ENCODE peak calls at places on chromosome 2, in seven cellular contexts. One of them, this sample, is unnamed.
A peak's percentile ranks its signal among the peaks of the same experiment; 100 is the strongest.

GRCh38 chr2:8514748-8515389 is 167.0 kb upstream of the ID2 start:
- DNase-seq in pons: no peak
- DNase-seq in stimulated activated CD4-positive, alpha-beta T cell treated with anti-CD3 and anti-CD28 coated beads, Interleukin-2, amount 100 ng/mL, for 48 hours: peak; percentile 35
- DNase-seq in Caki2: no peak
- DNase-seq in KBM-7: no peak
- DNase-seq in RWPE1: no peak
- DNase-seq in stimulated activated CD8-positive, alpha-beta memory T cell treated with anti-CD3 and anti-CD28 coated beads, Interleukin-15, amount 100 ng/mL, for 1 hour: no peak
- DNase-seq in this sample: no peak

GRCh38 chr2:134675294-134675693 is 43.5 kb downstream of the TMEM163 start:
- DNase-seq in Caki2: no peak
- DNase-seq in KBM-7: no peak
- DNase-seq in pons: no peak
- DNase-seq in RWPE1: no peak
- DNase-seq in stimulated activated CD8-positive, alpha-beta memory T cell treated with anti-CD3 and anti-CD28 coated beads, Interleukin-15, amount 100 ng/mL, for 1 hour: no peak
- DNase-seq in stimulated activated CD4-positive, alpha-beta T cell treated with anti-CD3 and anti-CD28 coated beads, Interleukin-2, amount 100 ng/mL, for 48 hours: no peak
- DNase-seq in this sample: no peak

GRCh38 chr2:182302174-182302573 is 124.7 kb downstream of the PDE1A start:
- DNase-seq in RWPE1: no peak
- DNase-seq in KBM-7: no peak
- DNase-seq in pons: no peak
- DNase-seq in stimulated activated CD4-positive, alpha-beta T cell treated with anti-CD3 and anti-CD28 coated beads, Interleukin-2, amount 100 ng/mL, for 48 hours: no peak
- DNase-seq in Caki2: no peak
- DNase-seq in stimulated activated CD8-positive, alpha-beta memory T cell treated with anti-CD3 and anti-CD28 coated beads, Interleukin-15, amount 100 ng/mL, for 1 hour: no peak
- DNase-seq in this sample: no peak

GRCh38 chr2:130882991-130883390 is 46.3 kb downstream of the ARHGEF4 start:
- DNase-seq in pons: no peak
- DNase-seq in RWPE1: no peak
- DNase-seq in stimulated activated CD8-positive, alpha-beta memory T cell treated with anti-CD3 and anti-CD28 coated beads, Interleukin-15, amount 100 ng/mL, for 1 hour: no peak
- DNase-seq in stimulated activated CD4-positive, alpha-beta T cell treated with anti-CD3 and anti-CD28 coated beads, Interleukin-2, amount 100 ng/mL, for 48 hours: no peak
- DNase-seq in KBM-7: no peak
- DNase-seq in Caki2: no peak
- DNase-seq in this sample: no peak

GRCh38 chr2:74894261-74895030 is 60.5 kb downstream of the HK2 start:
- DNase-seq in stimulated activated CD4-positive, alpha-beta T cell treated with anti-CD3 and anti-CD28 coated beads, Interleukin-2, amount 100 ng/mL, for 48 hours: no peak
- DNase-seq in stimulated activated CD8-positive, alpha-beta memory T cell treated with anti-CD3 and anti-CD28 coated beads, Interleukin-15, amount 100 ng/mL, for 1 hour: no peak
- DNase-seq in pons: no peak
- DNase-seq in Caki2: no peak
- DNase-seq in KBM-7: no peak
- DNase-seq in RWPE1: no peak
- DNase-seq in this sample: no peak

GRCh38 chr2:11203480-11203879 is 48.2 kb downstream of the SLC66A3 start:
- DNase-seq in stimulated activated CD4-positive, alpha-beta T cell treated with anti-CD3 and anti-CD28 coated beads, Interleukin-2, amount 100 ng/mL, for 48 hours: no peak
- DNase-seq in KBM-7: peak; percentile 36
- DNase-seq in pons: no peak
- DNase-seq in Caki2: peak; percentile 12
- DNase-seq in RWPE1: peak; percentile 14
- DNase-seq in stimulated activated CD8-positive, alpha-beta memory T cell treated with anti-CD3 and anti-CD28 coated beads, Interleukin-15, amount 100 ng/mL, for 1 hour: no peak
- DNase-seq in this sample: no peak

GRCh38 chr2:56582570-56582969 is 398.8 kb downstream of the CCDC85A start:
- DNase-seq in KBM-7: no peak
- DNase-seq in Caki2: no peak
- DNase-seq in stimulated activated CD4-positive, alpha-beta T cell treated with anti-CD3 and anti-CD28 coated beads, Interleukin-2, amount 100 ng/mL, for 48 hours: no peak
- DNase-seq in stimulated activated CD8-positive, alpha-beta memory T cell treated with anti-CD3 and anti-CD28 coated beads, Interleukin-15, amount 100 ng/mL, for 1 hour: no peak
- DNase-seq in RWPE1: no peak
- DNase-seq in pons: no peak
- DNase-seq in this sample: no peak

GRCh38 chr2:172507199-172507598 is 48.7 kb upstream of the PDK1 start:
- DNase-seq in pons: no peak
- DNase-seq in RWPE1: no peak
- DNase-seq in Caki2: no peak
- DNase-seq in stimulated activated CD8-positive, alpha-beta memory T cell treated with anti-CD3 and anti-CD28 coated beads, Interleukin-15, amount 100 ng/mL, for 1 hour: no peak
- DNase-seq in KBM-7: no peak
- DNase-seq in stimulated activated CD4-positive, alpha-beta T cell treated with anti-CD3 and anti-CD28 coated beads, Interleukin-2, amount 100 ng/mL, for 48 hours: no peak
- DNase-seq in this sample: no peak

GRCh38 chr2:167792126-167792525 is 455.3 kb downstream of the STK39 start:
- DNase-seq in stimulated activated CD4-positive, alpha-beta T cell treated with anti-CD3 and anti-CD28 coated beads, Interleukin-2, amount 100 ng/mL, for 48 hours: no peak
- DNase-seq in KBM-7: no peak
- DNase-seq in RWPE1: no peak
- DNase-seq in Caki2: no peak
- DNase-seq in pons: no peak
- DNase-seq in stimulated activated CD8-positive, alpha-beta memory T cell treated with anti-CD3 and anti-CD28 coated beads, Interleukin-15, amount 100 ng/mL, for 1 hour: no peak
- DNase-seq in this sample: no peak

GRCh38 chr2:154484338-154485099 is 214.0 kb upstream of the KCNJ3 start:
- DNase-seq in Caki2: peak; percentile 7
- DNase-seq in stimulated activated CD8-positive, alpha-beta memory T cell treated with anti-CD3 and anti-CD28 coated beads, Interleukin-15, amount 100 ng/mL, for 1 hour: no peak
- DNase-seq in KBM-7: no peak
- DNase-seq in RWPE1: no peak
- DNase-seq in stimulated activated CD4-positive, alpha-beta T cell treated with anti-CD3 and anti-CD28 coated beads, Interleukin-2, amount 100 ng/mL, for 48 hours: no peak
- DNase-seq in pons: no peak
- DNase-seq in this sample: no peak

GRCh38 chr2:219559156-219559915 is 12.0 kb downstream of the OBSL1 start:
- DNase-seq in Caki2: no peak
- DNase-seq in RWPE1: no peak
- DNase-seq in KBM-7: no peak
- DNase-seq in pons: no peak
- DNase-seq in stimulated activated CD8-positive, alpha-beta memory T cell treated with anti-CD3 and anti-CD28 coated beads, Interleukin-15, amount 100 ng/mL, for 1 hour: no peak
- DNase-seq in stimulated activated CD4-positive, alpha-beta T cell treated with anti-CD3 and anti-CD28 coated beads, Interleukin-2, amount 100 ng/mL, for 48 hours: no peak
- DNase-seq in this sample: no peak

GRCh38 chr2:240390091-240391073 is 45.1 kb upstream of the GPC1 start:
- DNase-seq in pons: no peak
- DNase-seq in Caki2: no peak
- DNase-seq in stimulated activated CD8-positive, alpha-beta memory T cell treated with anti-CD3 and anti-CD28 coated beads, Interleukin-15, amount 100 ng/mL, for 1 hour: no peak
- DNase-seq in RWPE1: no peak
- DNase-seq in KBM-7: peak; percentile 64
- DNase-seq in stimulated activated CD4-positive, alpha-beta T cell treated with anti-CD3 and anti-CD28 coated beads, Interleukin-2, amount 100 ng/mL, for 48 hours: no peak
- DNase-seq in this sample: no peak

GRCh38 chr2:178909507-178909906 is 102.3 kb upstream of the TTN start:
- DNase-seq in Caki2: no peak
- DNase-seq in KBM-7: no peak
- DNase-seq in stimulated activated CD4-positive, alpha-beta T cell treated with anti-CD3 and anti-CD28 coated beads, Interleukin-2, amount 100 ng/mL, for 48 hours: no peak
- DNase-seq in RWPE1: no peak
- DNase-seq in pons: no peak
- DNase-seq in stimulated activated CD8-positive, alpha-beta memory T cell treated with anti-CD3 and anti-CD28 coated beads, Interleukin-15, amount 100 ng/mL, for 1 hour: no peak
- DNase-seq in this sample: no peak

GRCh38 chr2:101398026-101398830 is 10.9 kb upstream of the CREG2 start:
- DNase-seq in KBM-7: no peak
- DNase-seq in stimulated activated CD8-positive, alpha-beta memory T cell treated with anti-CD3 and anti-CD28 coated beads, Interleukin-15, amount 100 ng/mL, for 1 hour: no peak
- DNase-seq in Caki2: peak; percentile 23
- DNase-seq in pons: no peak
- DNase-seq in RWPE1: no peak
- DNase-seq in stimulated activated CD4-positive, alpha-beta T cell treated with anti-CD3 and anti-CD28 coated beads, Interleukin-2, amount 100 ng/mL, for 48 hours: no peak
- DNase-seq in this sample: no peak